ENCODE peak calls at places on chromosomes 2 and 18, in seven cellular contexts. U is stimulated activated CD4-positive, alpha-beta T cell treated with anti-CD3 and anti-CD28 coated beads, Interleukin-2, amount 100 ng/mL, for 48 hours; W is pancreas; D is fibroblast of the aortic adventitia; R is midbrain; E is stimulated activated CD8-positive, alpha-beta memory T cell treated with anti-CD3 and anti-CD28 coated beads, Interleukin-15, amount 100 ng/mL, for 48 hours; H is iris pigment epithelial cell. P is an unnamed sample.

GRCh38 chr18:46621871-46622270 is 35.1 kb downstream of the LOXHD1 start:
- DNase-seq in W (no peak), R (no peak), U (no peak), H (no peak), D (no peak), E (no peak), P (no peak)

GRCh38 chr18:5294113-5294617 is 1.4 kb downstream of the ZBTB14 start:
- DNase-seq in D (no peak), H (peak), E (peak), R (peak), W (peak), U (peak), P (peak)

GRCh38 chr2:239724851-239725550 is 300.1 kb downstream of the NDUFA10 start:
- DNase-seq in E (no peak), H (no peak), R (no peak), U (no peak), D (no peak), W (no peak), P (no peak)

GRCh38 chr2:69164379-69164778 is 151.4 kb downstream of the ANTXR1 start:
- DNase-seq in W (no peak), U (no peak), E (no peak), R (no peak), H (peak), D (peak), P (peak)

GRCh38 chr2:24124003-24124585 is 825 bp downstream of the FAM228B start:
- DNase-seq in H (peak), E (no peak), D (peak), R (no peak), U (no peak), W (no peak), P (peak)

GRCh38 chr2:55500025-55500424 is 19.5 kb upstream of the CFAP36 start:
- DNase-seq in E (no peak), W (no peak), D (peak), H (peak), U (no peak), R (no peak), P (peak)

GRCh38 chr2:122191331-122191730 is 435.9 kb downstream of the TSN start:
- DNase-seq in D (no peak), H (no peak), E (no peak), R (no peak), U (no peak), W (peak), P (peak)

GRCh38 chr2:38959938-38960608 is 70.4 kb downstream of the ARHGEF33 start:
- DNase-seq in W (peak), R (peak), E (peak), D (peak), H (peak), U (peak), P (peak)

GRCh38 chr2:70513751-70514150 is 39.9 kb downstream of the TGFA start:
- DNase-seq in D (no peak), H (no peak), R (no peak), U (no peak), W (no peak), E (no peak), P (no peak)

GRCh38 chr18:76430636-76431035 is 64.4 kb downstream of the ZNF516 start:
- DNase-seq in H (peak), U (no peak), W (no peak), E (no peak), D (peak), R (no peak), P (peak)

GRCh38 chr18:77250926-77251729 is 1.5 kb downstream of the GALR1 start:
- DNase-seq in W (no peak), H (peak), U (no peak), E (no peak), R (no peak), D (peak), P (peak)

GRCh38 chr18:4096501-4096900 is 358.6 kb downstream of the DLGAP1 start:
- DNase-seq in H (no peak), D (peak), R (no peak), U (no peak), W (no peak), E (no peak), P (peak)

GRCh38 chr2:21268197-21268870 is 144.6 kb downstream of the TDRD15 start:
- DNase-seq in H (no peak), R (no peak), W (no peak), U (no peak), D (no peak), E (no peak), P (no peak)

GRCh38 chr2:12714391-12715221 is 2.1 kb upstream of the TRIB2 start:
- DNase-seq in D (peak), W (no peak), E (no peak), U (no peak), H (peak), R (no peak), P (peak)

GRCh38 chr2:204545861-204546773 is 842 bp downstream of the PARD3B start:
- DNase-seq in E (no peak), D (no peak), U (no peak), W (peak), R (no peak), H (no peak), P (peak)

GRCh38 chr18:2906522-2907458 is 60.0 kb downstream of the EMILIN2 start:
- DNase-seq in U (peak), R (no peak), W (no peak), E (peak), D (no peak), H (no peak), P (peak)

GRCh38 chr2:127604986-127605385 is 41.0 kb upstream of the GPR17 start:
- DNase-seq in U (no peak), H (no peak), W (no peak), R (no peak), D (peak), E (no peak), P (no peak)